ENCODE peak calls at places on chromosomes 3 and 15, in six cellular contexts. One of them, this sample, is unnamed.

GRCh38 chr3:115927210-115927609 is 303.9 kb downstream of the GAP43 start:
- DNase-seq in GM03348: no peak
- DNase-seq in HT-29: no peak
- DNase-seq in stimulated activated CD8-positive, alpha-beta memory T cell treated with anti-CD3 and anti-CD28 coated beads, Interleukin-15, amount 100 ng/mL, for 1 hour: no peak
- DNase-seq in WTC11: no peak
- DNase-seq in natural killer cell treated with Interleukin-12 subunit alpha and Interleukin-12 subunit beta and Interleukin-15 and Interleukin-18, amount 100 ng/mL, for 72 hours: no peak
- DNase-seq in this sample: no peak

GRCh38 chr15:26087395-26087794 is 224.3 kb upstream of the ATP10A start:
- DNase-seq in stimulated activated CD8-positive, alpha-beta memory T cell treated with anti-CD3 and anti-CD28 coated beads, Interleukin-15, amount 100 ng/mL, for 1 hour: no peak
- DNase-seq in HT-29: no peak
- DNase-seq in GM03348: peak
- DNase-seq in WTC11: no peak
- DNase-seq in natural killer cell treated with Interleukin-12 subunit alpha and Interleukin-12 subunit beta and Interleukin-15 and Interleukin-18, amount 100 ng/mL, for 72 hours: no peak
- DNase-seq in this sample: no peak

GRCh38 chr15:77964193-77964592 is 113.3 kb downstream of the TBC1D2B start:
- DNase-seq in stimulated activated CD8-positive, alpha-beta memory T cell treated with anti-CD3 and anti-CD28 coated beads, Interleukin-15, amount 100 ng/mL, for 1 hour: no peak
- DNase-seq in natural killer cell treated with Interleukin-12 subunit alpha and Interleukin-12 subunit beta and Interleukin-15 and Interleukin-18, amount 100 ng/mL, for 72 hours: no peak
- DNase-seq in WTC11: no peak
- DNase-seq in GM03348: no peak
- DNase-seq in HT-29: no peak
- DNase-seq in this sample: no peak

GRCh38 chr3:38652934-38653333 is 3.4 kb upstream of the SCN5A start:
- DNase-seq in GM03348: no peak
- DNase-seq in WTC11: no peak
- DNase-seq in stimulated activated CD8-positive, alpha-beta memory T cell treated with anti-CD3 and anti-CD28 coated beads, Interleukin-15, amount 100 ng/mL, for 1 hour: no peak
- DNase-seq in HT-29: no peak
- DNase-seq in natural killer cell treated with Interleukin-12 subunit alpha and Interleukin-12 subunit beta and Interleukin-15 and Interleukin-18, amount 100 ng/mL, for 72 hours: no peak
- DNase-seq in this sample: no peak

GRCh38 chr3:15860014-15860934 is 62.5 kb upstream of the ANKRD28 start:
- DNase-seq in GM03348: peak
- DNase-seq in WTC11: peak
- DNase-seq in natural killer cell treated with Interleukin-12 subunit alpha and Interleukin-12 subunit beta and Interleukin-15 and Interleukin-18, amount 100 ng/mL, for 72 hours: peak
- DNase-seq in stimulated activated CD8-positive, alpha-beta memory T cell treated with anti-CD3 and anti-CD28 coated beads, Interleukin-15, amount 100 ng/mL, for 1 hour: no peak
- DNase-seq in HT-29: peak
- DNase-seq in this sample: peak

GRCh38 chr3:49839193-49839809 is 17.1 kb downstream of the TRAIP start:
- DNase-seq in stimulated activated CD8-positive, alpha-beta memory T cell treated with anti-CD3 and anti-CD28 coated beads, Interleukin-15, amount 100 ng/mL, for 1 hour: peak
- DNase-seq in GM03348: peak
- DNase-seq in natural killer cell treated with Interleukin-12 subunit alpha and Interleukin-12 subunit beta and Interleukin-15 and Interleukin-18, amount 100 ng/mL, for 72 hours: peak
- DNase-seq in HT-29: peak
- DNase-seq in WTC11: peak
- DNase-seq in this sample: peak

GRCh38 chr3:71064976-71065763 is 518.4 kb downstream of the FOXP1 start:
- DNase-seq in HT-29: peak
- DNase-seq in WTC11: peak
- DNase-seq in GM03348: no peak
- DNase-seq in natural killer cell treated with Interleukin-12 subunit alpha and Interleukin-12 subunit beta and Interleukin-15 and Interleukin-18, amount 100 ng/mL, for 72 hours: peak
- DNase-seq in stimulated activated CD8-positive, alpha-beta memory T cell treated with anti-CD3 and anti-CD28 coated beads, Interleukin-15, amount 100 ng/mL, for 1 hour: peak
- DNase-seq in this sample: peak

GRCh38 chr3:177427096-177427495 is 229.8 kb upstream of the TBL1XR1 start:
- DNase-seq in stimulated activated CD8-positive, alpha-beta memory T cell treated with anti-CD3 and anti-CD28 coated beads, Interleukin-15, amount 100 ng/mL, for 1 hour: no peak
- DNase-seq in natural killer cell treated with Interleukin-12 subunit alpha and Interleukin-12 subunit beta and Interleukin-15 and Interleukin-18, amount 100 ng/mL, for 72 hours: peak
- DNase-seq in GM03348: no peak
- DNase-seq in WTC11: no peak
- DNase-seq in HT-29: no peak
- DNase-seq in this sample: no peak

GRCh38 chr3:72892870-72893269 is 5.0 kb downstream of the GXYLT2 start:
- DNase-seq in natural killer cell treated with Interleukin-12 subunit alpha and Interleukin-12 subunit beta and Interleukin-15 and Interleukin-18, amount 100 ng/mL, for 72 hours: no peak
- DNase-seq in HT-29: no peak
- DNase-seq in GM03348: no peak
- DNase-seq in WTC11: peak
- DNase-seq in stimulated activated CD8-positive, alpha-beta memory T cell treated with anti-CD3 and anti-CD28 coated beads, Interleukin-15, amount 100 ng/mL, for 1 hour: no peak
- DNase-seq in this sample: no peak

GRCh38 chr3:194312743-194313281 is 38.3 kb downstream of the CPN2 start:
- DNase-seq in stimulated activated CD8-positive, alpha-beta memory T cell treated with anti-CD3 and anti-CD28 coated beads, Interleukin-15, amount 100 ng/mL, for 1 hour: no peak
- DNase-seq in HT-29: no peak
- DNase-seq in WTC11: no peak
- DNase-seq in GM03348: peak
- DNase-seq in natural killer cell treated with Interleukin-12 subunit alpha and Interleukin-12 subunit beta and Interleukin-15 and Interleukin-18, amount 100 ng/mL, for 72 hours: no peak
- DNase-seq in this sample: no peak

GRCh38 chr3:197942956-197943556 is 6.9 kb upstream of the RPL35A start:
- DNase-seq in HT-29: peak
- DNase-seq in stimulated activated CD8-positive, alpha-beta memory T cell treated with anti-CD3 and anti-CD28 coated beads, Interleukin-15, amount 100 ng/mL, for 1 hour: no peak
- DNase-seq in natural killer cell treated with Interleukin-12 subunit alpha and Interleukin-12 subunit beta and Interleukin-15 and Interleukin-18, amount 100 ng/mL, for 72 hours: no peak
- DNase-seq in WTC11: no peak
- DNase-seq in GM03348: peak
- DNase-seq in this sample: peak

GRCh38 chr3:128226794-128227399 is 73.6 kb downstream of the EEFSEC start:
- DNase-seq in natural killer cell treated with Interleukin-12 subunit alpha and Interleukin-12 subunit beta and Interleukin-15 and Interleukin-18, amount 100 ng/mL, for 72 hours: no peak
- DNase-seq in GM03348: peak
- DNase-seq in stimulated activated CD8-positive, alpha-beta memory T cell treated with anti-CD3 and anti-CD28 coated beads, Interleukin-15, amount 100 ng/mL, for 1 hour: no peak
- DNase-seq in HT-29: peak
- DNase-seq in WTC11: peak
- DNase-seq in this sample: no peak

GRCh38 chr15:45391746-45392711 is 13.7 kb upstream of the GATM start:
- DNase-seq in HT-29: no peak
- DNase-seq in stimulated activated CD8-positive, alpha-beta memory T cell treated with anti-CD3 and anti-CD28 coated beads, Interleukin-15, amount 100 ng/mL, for 1 hour: no peak
- DNase-seq in GM03348: no peak
- DNase-seq in natural killer cell treated with Interleukin-12 subunit alpha and Interleukin-12 subunit beta and Interleukin-15 and Interleukin-18, amount 100 ng/mL, for 72 hours: no peak
- DNase-seq in WTC11: no peak
- DNase-seq in this sample: peak

GRCh38 chr15:65873271-65873670 is 4.0 kb downstream of the RAB11A start:
- DNase-seq in HT-29: no peak
- DNase-seq in stimulated activated CD8-positive, alpha-beta memory T cell treated with anti-CD3 and anti-CD28 coated beads, Interleukin-15, amount 100 ng/mL, for 1 hour: no peak
- DNase-seq in natural killer cell treated with Interleukin-12 subunit alpha and Interleukin-12 subunit beta and Interleukin-15 and Interleukin-18, amount 100 ng/mL, for 72 hours: no peak
- DNase-seq in GM03348: no peak
- DNase-seq in WTC11: no peak
- DNase-seq in this sample: no peak

GRCh38 chr3:4019509-4019908 is 220.3 kb downstream of the LRRN1 start:
- DNase-seq in GM03348: no peak
- DNase-seq in HT-29: no peak
- DNase-seq in stimulated activated CD8-positive, alpha-beta memory T cell treated with anti-CD3 and anti-CD28 coated beads, Interleukin-15, amount 100 ng/mL, for 1 hour: no peak
- DNase-seq in natural killer cell treated with Interleukin-12 subunit alpha and Interleukin-12 subunit beta and Interleukin-15 and Interleukin-18, amount 100 ng/mL, for 72 hours: no peak
- DNase-seq in WTC11: no peak
- DNase-seq in this sample: no peak

This sample was measured in memory B cell.